ENCODE peak calls at places on chromosomes 12 and 14, in eight cellular contexts. T is right lobe of liver, M is lower leg skin, E is colonic mucosa, K is kidney epithelial cell, N is A673, S is fibroblast of villous mesenchyme, O is foreskin fibroblast. Y is an unnamed sample.

GRCh38 chr12:106078358-106079025 is 60.3 kb downstream of the NUAK1 start:
- DNase-seq in T (no peak), M (no peak), E (peak), K (peak), N (no peak), S (no peak), O (peak), Y (no peak)

GRCh38 chr12:16763901-16764300 is 157.9 kb upstream of the LMO3 start:
- DNase-seq in T (no peak), M (no peak), E (no peak), K (no peak), N (no peak), S (peak), O (no peak), Y (no peak)

GRCh38 chr14:44657688-44658388 is 150.8 kb upstream of the FSCB start:
- DNase-seq in T (no peak), M (no peak), E (no peak), K (peak), N (peak), S (peak), O (no peak), Y (no peak)

GRCh38 chr14:95288672-95289322 is 30.9 kb downstream of the CLMN start:
- DNase-seq in T (no peak), M (no peak), E (no peak), K (no peak), N (no peak), S (no peak), O (no peak), Y (no peak)

GRCh38 chr14:59275668-59276067 is 87.2 kb downstream of the DAAM1 start:
- DNase-seq in T (no peak), M (no peak), E (no peak), K (peak), N (peak), S (peak), O (peak), Y (peak)

GRCh38 chr12:2628401-2628800 is 166.4 kb upstream of the FKBP4 start:
- DNase-seq in T (no peak), M (no peak), E (peak), K (no peak), N (no peak), S (no peak), O (no peak), Y (no peak)

GRCh38 chr12:80698266-80698665 is 9.2 kb upstream of the MYF6 start:
- DNase-seq in T (no peak), M (no peak), E (no peak), K (no peak), N (no peak), S (no peak), O (no peak), Y (no peak)

GRCh38 chr14:79265366-79265765 is 945.9 kb downstream of the DIO2 start:
- DNase-seq in T (no peak), M (no peak), E (no peak), K (no peak), N (no peak), S (no peak), O (peak), Y (no peak)

GRCh38 chr14:70027785-70028428 is 148.7 kb downstream of the SMOC1 start:
- DNase-seq in T (peak), M (peak), E (peak), K (no peak), N (peak), S (peak), O (peak), Y (no peak)

GRCh38 chr12:44875417-44875953 is 630 bp downstream of the NELL2 start:
- DNase-seq in T (no peak), M (no peak), E (no peak), K (no peak), N (peak), S (no peak), O (no peak), Y (no peak)

GRCh38 chr12:62647586-62647985 is 181.0 kb downstream of the MON2 start:
- DNase-seq in T (no peak), M (peak), E (no peak), K (no peak), N (no peak), S (peak), O (no peak), Y (no peak)

GRCh38 chr12:54616933-54617535 is 17.7 kb downstream of the LACRT start:
- DNase-seq in T (no peak), M (no peak), E (no peak), K (no peak), N (no peak), S (no peak), O (no peak), Y (no peak)

GRCh38 chr12:129195081-129195480 is 341.8 kb downstream of the GLT1D1 start:
- DNase-seq in T (no peak), M (no peak), E (no peak), K (no peak), N (no peak), S (no peak), O (no peak), Y (no peak)

GRCh38 chr12:112564160-112564559 is 145.4 kb downstream of the PTPN11 start:
- DNase-seq in T (no peak), M (no peak), E (no peak), K (no peak), N (no peak), S (no peak), O (no peak), Y (no peak)

GRCh38 chr12:124802361-124802760 is 61.3 kb downstream of the SCARB1 start:
- DNase-seq in T (no peak), M (no peak), E (no peak), K (no peak), N (no peak), S (no peak), O (no peak), Y (no peak)

GRCh38 chr14:98189521-98189920 is 1082.5 kb downstream of the BCL11B start:
- DNase-seq in T (no peak), M (no peak), E (no peak), K (no peak), N (no peak), S (no peak), O (no peak), Y (no peak)

GRCh38 chr12:6958609-6959375 is 7.6 kb downstream of the PTPN6 start:
- DNase-seq in T (peak), M (no peak), E (no peak), K (no peak), N (no peak), S (no peak), O (no peak), Y (no peak)
- H3K4me3 ChIP-seq in T (no peak), M (no peak), E (no peak), K (no peak), N (no peak), S (no peak), O (no peak), Y (no peak)

DNA sequence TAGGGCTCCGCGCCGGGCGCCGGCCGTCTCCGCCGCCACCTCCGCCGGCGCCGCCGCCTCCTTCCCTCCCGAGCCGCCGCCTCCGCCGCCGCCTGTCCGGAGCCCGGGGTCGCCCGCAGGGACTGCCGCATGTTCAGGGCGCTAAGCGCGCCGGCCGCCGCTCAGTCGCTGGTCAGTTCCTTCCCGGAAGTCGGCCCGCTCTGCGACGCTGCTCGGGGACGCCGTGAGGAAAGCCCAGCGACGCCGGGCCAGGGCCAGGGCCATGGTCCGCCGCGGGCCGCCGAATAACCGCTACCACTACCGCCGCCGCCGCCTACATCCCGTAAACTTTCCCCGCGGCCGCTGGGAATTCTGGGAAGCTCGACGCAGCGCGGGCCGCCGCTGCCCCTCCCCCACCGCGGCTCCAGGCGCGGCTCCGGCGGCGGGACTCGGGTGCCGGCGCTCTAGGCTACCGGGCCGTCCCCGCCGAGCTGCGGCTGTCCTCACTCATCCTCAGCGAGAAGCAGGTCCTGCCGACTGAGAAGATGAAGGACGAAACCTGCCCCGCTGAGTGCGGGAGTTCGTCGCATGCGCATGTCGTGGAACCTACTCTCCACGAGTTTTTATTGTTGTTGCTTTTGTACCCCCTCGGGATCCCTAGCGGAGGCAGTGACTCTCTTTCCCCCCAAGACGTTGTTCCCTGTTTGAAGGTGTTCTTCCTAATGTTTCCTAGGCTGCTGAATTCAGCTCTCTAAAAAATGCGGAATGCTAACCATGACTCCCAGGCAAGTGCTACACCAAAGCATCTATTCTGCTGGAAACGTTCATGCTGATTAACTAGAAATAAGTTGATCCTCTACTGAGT is at the start of gene SAV1:
- DNase-seq in T (peak), M (peak), E (peak), K (peak), N (peak), S (peak), O (peak), Y (no peak)
- TF ChIP-seq CTCF in T (no peak), M (no peak), E (no peak), K (no peak), N (no peak), S (no peak), O (no peak), Y (no peak)

GRCh38 chr12:33721561-33721960 is 281.9 kb upstream of the SYT10 start:
- DNase-seq in T (no peak), M (no peak), E (no peak), K (no peak), N (no peak), S (no peak), O (no peak), Y (no peak)

DNA sequence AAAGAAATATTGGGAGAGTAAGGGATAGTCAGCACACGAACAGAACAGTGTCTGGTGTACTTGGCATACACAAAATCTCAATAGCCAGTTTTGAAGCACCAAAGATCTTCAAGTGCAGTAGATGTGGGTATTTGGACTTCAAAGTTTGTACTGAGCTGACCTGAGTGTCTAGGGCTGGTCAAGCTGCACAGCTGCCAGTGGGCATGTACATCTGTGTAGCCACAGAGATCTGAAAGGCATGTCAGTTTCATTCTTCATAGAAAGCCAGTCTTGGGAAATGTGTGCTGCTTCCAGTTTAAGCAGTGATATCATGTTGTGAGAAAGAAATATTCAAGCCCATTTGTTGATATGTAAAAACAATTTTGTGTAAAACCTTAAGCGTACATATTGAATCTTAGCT is 279.0 kb upstream of the SYT10 start:
- DNase-seq in T (no peak), M (no peak), E (no peak), K (no peak), N (no peak), S (no peak), O (no peak), Y (no peak)
- H3K4me3 ChIP-seq in T (no peak), M (no peak), E (no peak), K (no peak), N (no peak), S (no peak), O (no peak), Y (no peak)

GRCh38 chr14:34059925-34060746 is 109.3 kb upstream of the EGLN3 start:
- DNase-seq in T (peak), M (peak), E (peak), K (no peak), N (peak), S (peak), O (peak), Y (no peak)
- TF ChIP-seq CTCF in T (no peak), M (no peak), E (peak), K (no peak), N (peak), S (peak), O (peak), Y (peak)

GRCh38 chr12:95339086-95339788 is 121.6 kb downstream of the VEZT start:
- DNase-seq in T (no peak), M (no peak), E (no peak), K (no peak), N (no peak), S (no peak), O (peak), Y (no peak)

GRCh38 chr12:95336387-95337067 is 118.9 kb downstream of the VEZT start:
- DNase-seq in T (peak), M (peak), E (peak), K (no peak), N (peak), S (peak), O (peak), Y (peak)

GRCh38 chr12:95342008-95342407 is 124.4 kb downstream of the VEZT start:
- DNase-seq in T (no peak), M (no peak), E (no peak), K (no peak), N (no peak), S (no peak), O (no peak), Y (no peak)

GRCh38 chr12:95335948-95336347 is 118.3 kb downstream of the VEZT start:
- DNase-seq in T (no peak), M (no peak), E (no peak), K (no peak), N (no peak), S (peak), O (no peak), Y (peak)

GRCh38 chr12:95337176-95337575 is 119.6 kb downstream of the VEZT start:
- DNase-seq in T (no peak), M (no peak), E (no peak), K (no peak), N (peak), S (peak), O (peak), Y (peak)
- H3K4me3 ChIP-seq in T (no peak), M (no peak), E (no peak), K (no peak), N (no peak), S (no peak), O (no peak), Y (no peak)

GRCh38 chr14:81519200-81519998 is 14.3 kb downstream of the SEL1L start:
- DNase-seq in T (no peak), M (no peak), E (peak), K (no peak), N (no peak), S (peak), O (no peak), Y (no peak)
- TF ChIP-seq CTCF in T (no peak), M (no peak), E (no peak), K (no peak), N (no peak), S (no peak), O (no peak), Y (no peak)

GRCh38 chr12:27024291-27024690 is 1.9 kb downstream of the MED21 start:
- DNase-seq in T (no peak), M (no peak), E (no peak), K (no peak), N (no peak), S (no peak), O (no peak), Y (no peak)
- H3K4me3 ChIP-seq in T (no peak), M (no peak), E (no peak), K (no peak), N (no peak), S (no peak), O (no peak), Y (no peak)

GRCh38 chr14:24506443-24506842 is 1.6 kb downstream of the CMA1 start:
- DNase-seq in T (no peak), M (no peak), E (no peak), K (no peak), N (no peak), S (no peak), O (no peak), Y (no peak)

GRCh38 chr14:24508155-24508554 is at the start of gene CMA1:
- DNase-seq in T (no peak), M (no peak), E (no peak), K (no peak), N (no peak), S (no peak), O (no peak), Y (no peak)

DNA sequence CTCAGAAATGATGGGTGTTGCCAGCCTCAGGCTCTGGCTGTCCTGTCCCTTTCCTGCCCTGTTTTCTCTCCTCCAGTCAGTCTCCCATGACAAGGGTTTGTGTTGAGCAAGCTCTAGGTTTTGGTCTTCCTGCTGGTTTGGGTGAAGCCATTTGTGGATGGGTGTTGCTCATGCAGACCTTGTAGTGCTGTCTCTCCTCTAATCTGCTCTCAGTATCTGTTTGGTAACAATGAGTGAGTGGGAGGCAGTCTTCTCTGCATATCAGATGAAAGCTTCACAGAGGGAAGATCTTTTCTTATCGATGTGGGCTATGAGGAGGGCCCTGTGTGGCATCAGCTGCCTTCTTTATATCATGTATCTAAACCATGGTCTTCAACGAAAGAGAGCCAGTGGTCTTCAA is 3.6 kb downstream of the CMA1 start:
- DNase-seq in T (no peak), M (no peak), E (no peak), K (no peak), N (no peak), S (no peak), O (no peak), Y (no peak)
- TF ChIP-seq CTCF in T (no peak), M (no peak), E (no peak), K (no peak), N (no peak), S (no peak), O (no peak), Y (no peak)

DNA sequence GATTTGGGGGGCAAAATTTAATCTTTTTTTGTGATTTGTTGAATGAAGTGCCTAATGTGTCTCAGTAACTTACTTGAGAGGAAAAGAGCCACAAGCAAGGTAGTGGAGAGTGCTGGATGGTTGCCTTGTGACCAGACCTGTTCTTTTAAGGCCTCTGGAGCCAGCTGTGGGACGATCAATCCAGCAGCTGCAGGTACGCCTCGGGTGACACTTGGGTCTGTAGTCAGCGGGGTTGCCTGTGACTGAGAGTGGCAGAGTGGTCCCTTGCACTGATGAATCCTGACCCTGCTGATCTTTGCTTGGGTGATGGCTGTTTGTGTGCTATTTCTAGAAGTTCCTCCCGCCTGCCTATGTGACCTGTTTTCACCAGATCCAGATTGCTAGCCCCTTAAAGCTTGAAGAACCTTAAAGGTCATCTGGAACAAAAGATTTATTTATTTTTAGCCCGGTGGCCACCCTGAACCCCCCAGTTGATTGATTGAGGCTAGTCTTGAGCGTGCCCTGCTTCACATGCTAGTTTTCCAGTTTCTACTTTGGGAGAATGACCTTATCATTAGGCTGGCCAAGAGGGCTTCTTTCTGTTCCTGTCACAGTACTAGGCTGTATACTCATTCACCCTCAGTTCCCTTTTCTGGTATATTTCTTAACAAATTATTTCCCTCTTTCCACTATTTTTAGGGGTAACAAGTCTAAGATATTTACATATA is 23.2 kb downstream of the PRKCH start:
- DNase-seq in T (no peak), M (no peak), E (no peak), K (no peak), N (no peak), S (no peak), O (no peak), Y (no peak)
- H3K4me3 ChIP-seq in T (no peak), M (no peak), E (no peak), K (no peak), N (no peak), S (no peak), O (no peak), Y (no peak)

GRCh38 chr14:93528884-93529558 is 98.3 kb downstream of the UNC79 start:
- DNase-seq in T (no peak), M (no peak), E (no peak), K (no peak), N (no peak), S (no peak), O (no peak), Y (no peak)
- TF ChIP-seq CTCF in T (no peak), M (no peak), E (no peak), K (no peak), N (no peak), S (no peak), O (no peak), Y (no peak)